ENCODE peak calls at places on chromosomes 4 and X, in eight cellular contexts. W is GM10248, L is posterior vena cava, N is ACHN, R is upper lobe of left lung, Z is EL, J is IMR-90, T is NCI-H1092 treated with DMSO at 0.1 percent for 48 hours. B is an unnamed sample.

GRCh38 chrX:36908801-36909403 is 99.3 kb upstream of the FAM47C start:
- DNase-seq in W (peak), L (no peak), N (peak), R (no peak), Z (peak), J (peak), T (peak), B (peak)

GRCh38 chr4:167105857-167106256 is 128.4 kb downstream of the SPOCK3 start:
- DNase-seq in W (no peak), L (no peak), N (no peak), R (no peak), Z (no peak), J (no peak), T (no peak), B (no peak)

GRCh38 chr4:148126825-148127224 is 315.4 kb downstream of the NR3C2 start:
- DNase-seq in W (no peak), L (no peak), N (no peak), R (no peak), Z (no peak), J (peak), T (no peak), B (no peak)

GRCh38 chr4:47838445-47838844 is 578 bp upstream of the CORIN start:
- DNase-seq in W (no peak), L (no peak), N (no peak), R (no peak), Z (no peak), J (no peak), T (no peak), B (no peak)

GRCh38 chr4:186782302-186782701 is 58.6 kb upstream of the FAT1 start:
- DNase-seq in W (no peak), L (no peak), N (no peak), R (no peak), Z (no peak), J (no peak), T (no peak), B (no peak)

GRCh38 chrX:40933132-40934078 is 151.8 kb upstream of the USP9X start:
- DNase-seq in W (no peak), L (no peak), N (no peak), R (no peak), Z (peak), J (peak), T (no peak), B (peak)

GRCh38 chrX:39308126-39308525 is 506.9 kb downstream of the MID1IP1 start:
- DNase-seq in W (no peak), L (no peak), N (no peak), R (no peak), Z (no peak), J (no peak), T (no peak), B (no peak)

GRCh38 chr4:21304061-21304541 is 603.8 kb downstream of the PACRGL start:
- DNase-seq in W (no peak), L (peak), N (no peak), R (no peak), Z (no peak), J (no peak), T (peak), B (no peak)

GRCh38 chr4:185717018-185717726 is 94.8 kb downstream of the SORBS2 start:
- DNase-seq in W (no peak), L (no peak), N (no peak), R (no peak), Z (no peak), J (no peak), T (peak), B (no peak)